ENCODE peak calls at places on chromosomes 1 and 21, in ten cellular contexts. T, X, L, A, E, Q, O, I, F and G are unnamed samples.

GRCh38 chr21:35664683-35665082 is 395.6 kb downstream of the SETD4 start:
- DNase-seq in T (peak), X (no peak), L (no peak), A (peak), E (peak), Q (no peak), O (no peak), I (no peak), F (peak), G (no peak)

GRCh38 chr1:166164646-166164994 is 2.2 kb downstream of the FAM78B start:
- DNase-seq in T (no peak), X (no peak), L (no peak), A (no peak), E (no peak), Q (no peak), O (no peak), I (no peak), F (no peak), G (peak)

GRCh38 chr1:94863919-94864318 is 43.8 kb downstream of the SLC44A3 start:
- DNase-seq in T (no peak), X (peak), L (no peak), A (peak), E (peak), Q (peak), O (no peak), I (peak), F (peak), G (no peak)

GRCh38 chr1:87685366-87686136 is 356.9 kb downstream of the LMO4 start:
- DNase-seq in T (no peak), X (no peak), L (no peak), A (peak), E (no peak), Q (no peak), O (no peak), I (no peak), F (no peak), G (peak)

GRCh38 chr1:163565171-163565570 is 243.4 kb downstream of the NUF2 start:
- DNase-seq in T (no peak), X (no peak), L (no peak), A (peak), E (no peak), Q (no peak), O (no peak), I (no peak), F (no peak), G (no peak)

GRCh38 chr1:206700445-206701036 is 15.8 kb downstream of the MAPKAPK2 start:
- DNase-seq in T (no peak), X (no peak), L (no peak), A (no peak), E (peak), Q (no peak), O (no peak), I (no peak), F (no peak), G (no peak)

GRCh38 chr1:215146252-215146975 is 63.9 kb downstream of the KCNK2 start:
- DNase-seq in T (peak), X (no peak), L (no peak), A (peak), E (peak), Q (no peak), O (peak), I (no peak), F (peak), G (no peak)

GRCh38 chr1:206898089-206898908 is 1.1 kb downstream of the IL24 start:
- DNase-seq in T (no peak), X (no peak), L (no peak), A (peak), E (peak), Q (peak), O (no peak), I (no peak), F (no peak), G (peak)

GRCh38 chr21:39444406-39445145 is 1.0 kb downstream of the LCA5L start:
- DNase-seq in T (no peak), X (no peak), L (no peak), A (peak), E (peak), Q (no peak), O (no peak), I (no peak), F (no peak), G (no peak)

GRCh38 chr1:212600980-212601379 is 7.6 kb upstream of the ATF3 start:
- DNase-seq in T (no peak), X (no peak), L (no peak), A (no peak), E (peak), Q (no peak), O (no peak), I (no peak), F (peak), G (no peak)

GRCh38 chr1:109764561-109765482 is 1.1 kb upstream of the EPS8L3 start:
- DNase-seq in T (no peak), X (no peak), L (no peak), A (no peak), E (no peak), Q (no peak), O (no peak), I (no peak), F (no peak), G (peak)

GRCh38 chr1:107546571-107546970 is 405.7 kb downstream of the NTNG1 start:
- DNase-seq in T (no peak), X (no peak), L (no peak), A (no peak), E (no peak), Q (no peak), O (no peak), I (no peak), F (no peak), G (no peak)

GRCh38 chr21:16794944-16795343 is 717.9 kb upstream of the CXADR start:
- DNase-seq in T (no peak), X (no peak), L (no peak), A (peak), E (peak), Q (peak), O (no peak), I (no peak), F (peak), G (no peak)

GRCh38 chr1:35030338-35031102 is 1.2 kb downstream of the ZMYM6 start:
- DNase-seq in T (peak), X (no peak), L (no peak), A (no peak), E (peak), Q (no peak), O (no peak), I (peak), F (peak), G (peak)

GRCh38 chr1:228157381-228158126 is 7.8 kb downstream of the GJC2 start:
- DNase-seq in T (no peak), X (peak), L (no peak), A (no peak), E (no peak), Q (no peak), O (no peak), I (no peak), F (no peak), G (peak)

GRCh38 chr1:51616903-51617708 is at the start of gene OSBPL9:
- DNase-seq in T (peak), X (peak), L (peak), A (peak), E (peak), Q (peak), O (peak), I (peak), F (peak), G (peak)